ENCODE peak calls at places on chromosomes 3 and 15, in six cellular contexts. H is colonic mucosa; U is MM.1S; C is activated CD8-positive, alpha-beta T cell treated with anti-CD3 and anti-CD28 coated beads for 36 hours; W is endothelial cell of umbilical vein; S is HFFc6. Y is an unnamed sample.

GRCh38 chr15:40933520-40933904 is 4.4 kb downstream of the DLL4 start:
- DNase-seq in U (no peak), W (no peak), S (no peak), H (peak; percentile 80), C (no peak), Y (no peak)

GRCh38 chr15:29090617-29091466 is 178.8 kb downstream of the NSMCE3 start:
- DNase-seq in W (no peak), C (peak; percentile 68), H (no peak), S (no peak), U (no peak), Y (no peak)

GRCh38 chr3:9349321-9350117 is 13.3 kb upstream of the THUMPD3 start:
- DNase-seq in H (no peak), W (peak; percentile 52), C (no peak), U (no peak), S (peak; percentile 86), Y (no peak)

GRCh38 chr15:24848050-24848449 is 106.7 kb upstream of the SNRPN start:
- DNase-seq in U (no peak), S (no peak), H (no peak), W (peak; percentile 45), C (peak; percentile 25), Y (no peak)

GRCh38 chr15:101062063-101062462 is 142.9 kb downstream of the LRRK1 start:
- DNase-seq in U (no peak), C (no peak), S (no peak), W (no peak), H (no peak), Y (no peak)

GRCh38 chr3:111616417-111617105 is 21.4 kb upstream of the ZBED2 start:
- DNase-seq in C (peak; percentile 82), S (peak; percentile 81), U (no peak), W (no peak), H (no peak), Y (no peak)

GRCh38 chr15:90881181-90881977 is 2.9 kb upstream of the FES start:
- DNase-seq in S (no peak), H (no peak), W (no peak), U (no peak), C (no peak), Y (no peak)

GRCh38 chr15:65421360-65422215 is 1.2 kb downstream of the IGDCC4 start:
- DNase-seq in U (no peak), C (peak; percentile 45), S (no peak), H (peak; percentile 53), W (no peak), Y (no peak)

GRCh38 chr3:59980576-59980975 is 930.8 kb upstream of the CFAP20DC start:
- DNase-seq in H (no peak), W (no peak), C (no peak), S (no peak), U (no peak), Y (no peak)

GRCh38 chr3:159609620-159610019 is 379.0 kb upstream of the IL12A start:
- DNase-seq in H (no peak), U (no peak), S (peak; percentile 10), W (no peak), C (no peak), Y (no peak)

GRCh38 chr15:74783072-74783807 is 1.4 kb downstream of the CSK start:
- DNase-seq in H (peak; percentile 71), C (peak; percentile 61), U (peak; percentile 87), W (peak; percentile 38), S (no peak), Y (peak; percentile 61)

GRCh38 chr3:141659821-141660597 is 78.1 kb upstream of the RNF7 start:
- DNase-seq in C (no peak), U (no peak), W (peak; percentile 31), H (peak; percentile 36), S (peak; percentile 24), Y (no peak)

GRCh38 chr15:75224281-75224680 is 22.6 kb downstream of the C15orf39 start:
- DNase-seq in S (no peak), U (no peak), W (no peak), H (no peak), C (no peak), Y (no peak)

GRCh38 chr3:49278548-49278947 is 1.5 kb upstream of the C3orf62 start:
- DNase-seq in U (no peak), S (no peak), H (no peak), W (no peak), C (no peak), Y (no peak)

DNA sequence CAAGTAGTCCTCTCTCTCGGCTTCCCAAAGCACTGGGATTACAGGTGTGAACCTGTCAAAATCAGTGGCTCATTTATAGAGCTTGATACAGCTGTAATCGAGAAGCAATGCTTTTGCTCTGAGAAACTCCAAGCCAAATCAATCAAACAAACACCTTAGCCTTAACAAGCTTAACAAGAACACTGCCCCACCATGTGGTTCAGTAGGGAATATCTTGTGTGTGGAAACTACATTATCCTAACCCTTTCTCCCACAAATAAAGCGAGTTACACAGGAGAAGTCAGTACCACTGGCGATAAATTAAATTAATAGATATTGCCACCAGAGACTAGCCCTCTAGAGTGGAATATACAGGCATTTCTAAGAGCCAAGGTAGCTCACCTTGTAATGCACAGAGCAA is 13.9 kb downstream of the CDAN1 start:
- DNase-seq in H (no peak), U (no peak), S (no peak), W (peak; percentile 13), C (no peak), Y (no peak)
- TF ChIP-seq CTCF in H (no peak), U (no peak), S (peak; percentile 45), W (no peak), C (no peak), Y (no peak)

GRCh38 chr3:10420745-10421475 is 84.5 kb downstream of the ATP2B2 start:
- DNase-seq in C (no peak), S (no peak), H (no peak), U (no peak), W (no peak), Y (no peak)

GRCh38 chr3:10416730-10417300 is 88.6 kb downstream of the ATP2B2 start:
- DNase-seq in C (no peak), W (no peak), H (no peak), S (no peak), U (no peak), Y (no peak)

GRCh38 chr3:10421996-10422395 is 83.4 kb downstream of the ATP2B2 start:
- DNase-seq in U (no peak), S (no peak), C (no peak), W (no peak), H (no peak), Y (no peak)

GRCh38 chr3:10419637-10420232 is 85.7 kb downstream of the ATP2B2 start:
- DNase-seq in C (peak; percentile 69), U (no peak), W (no peak), H (no peak), S (peak; percentile 25), Y (no peak)

DNA sequence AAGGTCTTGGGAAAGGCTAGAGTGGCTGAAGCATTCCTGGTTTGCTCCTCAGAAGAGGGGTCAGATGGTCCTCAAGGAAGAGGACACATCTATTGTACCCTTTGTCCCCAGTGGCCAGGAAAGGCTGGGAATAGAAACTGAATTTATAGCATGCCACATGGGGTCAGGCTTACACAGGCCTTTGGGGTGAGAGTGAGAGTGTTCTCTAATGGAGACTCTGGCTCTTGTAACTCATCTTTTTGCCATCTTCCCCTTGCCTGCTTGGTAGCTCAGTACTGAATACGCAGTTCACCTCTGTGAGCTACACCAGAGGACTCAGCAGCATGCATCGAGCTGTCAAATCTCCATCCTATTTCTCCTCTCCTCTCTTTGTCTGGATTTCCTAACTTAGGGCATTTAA is 87.5 kb downstream of the ATP2B2 start:
- DNase-seq in S (peak; percentile 28), U (no peak), W (peak; percentile 3), H (no peak), C (peak; percentile 27), Y (no peak)
- TF ChIP-seq CTCF in S (peak; percentile 57), U (no peak), W (no peak), H (no peak), C (peak; percentile 42), Y (no peak)

GRCh38 chr3:62368705-62369475 is 4.5 kb downstream of the FEZF2 start:
- DNase-seq in W (no peak), H (no peak), C (no peak), U (no peak), S (no peak), Y (no peak)
- TF ChIP-seq CTCF in W (no peak), H (no peak), C (no peak), U (no peak), S (no peak), Y (no peak)

GRCh38 chr15:33960160-33960559 is 8.1 kb upstream of the CHRM5 start:
- DNase-seq in W (no peak), U (no peak), H (no peak), C (no peak), S (no peak), Y (no peak)

GRCh38 chr15:33964665-33965040 is 3.6 kb upstream of the CHRM5 start:
- DNase-seq in H (no peak), C (no peak), U (no peak), S (no peak), W (no peak), Y (no peak)

GRCh38 chr15:33968224-33968623 is at the start of gene CHRM5:
- DNase-seq in S (no peak), H (no peak), W (peak; percentile 6), U (no peak), C (no peak), Y (no peak)

GRCh38 chr15:33963831-33964664 is 4.2 kb upstream of the CHRM5 start:
- DNase-seq in C (no peak), U (peak; percentile 41), H (no peak), S (peak; percentile 37), W (peak; percentile 44), Y (no peak)
- TF ChIP-seq CTCF in C (peak; percentile 40), U (peak; percentile 87), H (peak; percentile 38), S (peak; percentile 86), W (peak; percentile 34), Y (no peak)

DNA sequence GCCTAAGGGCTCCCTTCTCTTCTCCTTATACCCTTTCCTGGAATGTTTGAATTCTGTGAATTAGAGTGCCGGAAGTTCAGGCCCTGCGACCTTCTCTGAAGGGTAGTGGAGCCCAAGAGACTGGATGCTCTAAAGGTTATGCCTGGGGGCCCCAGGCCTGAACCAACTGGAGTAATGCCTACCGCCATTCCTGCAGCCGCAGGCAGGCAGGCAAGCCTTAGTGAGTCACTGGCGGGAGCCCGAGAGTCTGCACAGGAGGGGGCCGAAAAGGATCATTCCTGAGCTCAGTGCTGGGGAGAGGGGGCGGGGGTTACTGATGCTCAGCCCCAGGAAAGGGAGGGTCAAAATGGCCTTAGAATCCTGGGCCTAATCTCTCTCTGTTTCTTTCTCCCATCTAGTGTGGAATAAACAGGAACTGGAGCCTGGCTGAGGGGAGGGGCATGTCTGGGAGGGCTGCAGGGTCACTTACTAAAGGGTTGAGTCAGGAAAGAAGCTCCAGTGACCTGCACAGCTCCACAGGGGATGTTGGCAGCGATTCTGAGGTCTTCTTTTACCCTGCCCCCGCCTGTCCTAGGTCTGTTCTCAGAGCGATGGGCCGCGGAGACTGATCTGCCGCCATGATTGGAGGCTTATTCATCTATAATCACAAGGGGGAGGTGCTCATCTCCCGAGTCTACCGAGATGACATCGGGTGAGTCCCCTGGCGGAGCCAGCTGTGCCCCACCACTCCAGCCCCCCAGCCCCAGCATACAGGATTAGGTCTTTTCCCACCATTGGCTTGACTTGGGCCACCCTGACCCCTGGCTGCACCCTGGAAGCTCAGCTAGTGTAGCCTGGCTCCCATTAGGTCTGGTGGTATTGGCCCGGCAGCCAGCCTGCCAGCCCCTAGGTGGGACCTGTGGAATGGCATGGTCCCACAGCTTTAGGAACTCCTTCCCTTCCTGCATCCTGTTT is 2.0 kb downstream of the AP2M1 start:
- DNase-seq in U (no peak), C (no peak), S (peak; percentile 96), H (peak; percentile 52), W (peak; percentile 90), Y (no peak)
- TF ChIP-seq CTCF in U (no peak), C (no peak), S (peak; percentile 41), H (no peak), W (no peak), Y (no peak)